ENCODE peak calls at places on chromosomes 12 and 14, in eight cellular contexts. I, U, R, W, P, O, B and K are unnamed samples.

GRCh38 chr12:80707830-80708534 is 548 bp downstream of the MYF6 start:
- DNase-seq in I (no peak), U (no peak), R (no peak), W (no peak), P (no peak), O (no peak), B (no peak), K (no peak)

GRCh38 chr14:34106310-34106709 is 155.4 kb upstream of the EGLN3 start:
- DNase-seq in I (no peak), U (no peak), R (no peak), W (no peak), P (no peak), O (no peak), B (no peak), K (no peak)

GRCh38 chr14:44960146-44960545 is 1.6 kb downstream of the KLHL28 start:
- DNase-seq in I (no peak), U (no peak), R (no peak), W (no peak), P (no peak), O (no peak), B (no peak), K (no peak)

GRCh38 chr12:46831335-46832083 is 5.7 kb upstream of the SLC38A4 start:
- DNase-seq in I (no peak), U (peak; percentile 15), R (no peak), W (no peak), P (peak; percentile 51), O (no peak), B (no peak), K (peak; percentile 67)

GRCh38 chr12:75996907-75997447 is 34.6 kb downstream of the PHLDA1 start:
- DNase-seq in I (no peak), U (no peak), R (no peak), W (no peak), P (no peak), O (no peak), B (no peak), K (no peak)

GRCh38 chr12:92987846-92988621 is 58.9 kb upstream of the EEA1 start:
- DNase-seq in I (peak; percentile 62), U (no peak), R (peak; percentile 65), W (no peak), P (no peak), O (no peak), B (no peak), K (no peak)

GRCh38 chr14:64673748-64674147 is 30.5 kb upstream of the PLEKHG3 start:
- DNase-seq in I (no peak), U (peak; percentile 28), R (no peak), W (no peak), P (no peak), O (no peak), B (peak; percentile 8), K (no peak)

GRCh38 chr12:10147714-10148403 is 17.9 kb upstream of the CLEC7A start:
- DNase-seq in I (no peak), U (no peak), R (no peak), W (no peak), P (no peak), O (no peak), B (no peak), K (no peak)

GRCh38 chr12:116126610-116127009 is 150.9 kb downstream of the MED13L start:
- DNase-seq in I (no peak), U (no peak), R (no peak), W (no peak), P (no peak), O (no peak), B (no peak), K (no peak)

GRCh38 chr12:80702889-80703605 is 4.4 kb upstream of the MYF6 start:
- DNase-seq in I (no peak), U (peak; percentile 57), R (no peak), W (no peak), P (no peak), O (no peak), B (no peak), K (peak; percentile 64)

DNA sequence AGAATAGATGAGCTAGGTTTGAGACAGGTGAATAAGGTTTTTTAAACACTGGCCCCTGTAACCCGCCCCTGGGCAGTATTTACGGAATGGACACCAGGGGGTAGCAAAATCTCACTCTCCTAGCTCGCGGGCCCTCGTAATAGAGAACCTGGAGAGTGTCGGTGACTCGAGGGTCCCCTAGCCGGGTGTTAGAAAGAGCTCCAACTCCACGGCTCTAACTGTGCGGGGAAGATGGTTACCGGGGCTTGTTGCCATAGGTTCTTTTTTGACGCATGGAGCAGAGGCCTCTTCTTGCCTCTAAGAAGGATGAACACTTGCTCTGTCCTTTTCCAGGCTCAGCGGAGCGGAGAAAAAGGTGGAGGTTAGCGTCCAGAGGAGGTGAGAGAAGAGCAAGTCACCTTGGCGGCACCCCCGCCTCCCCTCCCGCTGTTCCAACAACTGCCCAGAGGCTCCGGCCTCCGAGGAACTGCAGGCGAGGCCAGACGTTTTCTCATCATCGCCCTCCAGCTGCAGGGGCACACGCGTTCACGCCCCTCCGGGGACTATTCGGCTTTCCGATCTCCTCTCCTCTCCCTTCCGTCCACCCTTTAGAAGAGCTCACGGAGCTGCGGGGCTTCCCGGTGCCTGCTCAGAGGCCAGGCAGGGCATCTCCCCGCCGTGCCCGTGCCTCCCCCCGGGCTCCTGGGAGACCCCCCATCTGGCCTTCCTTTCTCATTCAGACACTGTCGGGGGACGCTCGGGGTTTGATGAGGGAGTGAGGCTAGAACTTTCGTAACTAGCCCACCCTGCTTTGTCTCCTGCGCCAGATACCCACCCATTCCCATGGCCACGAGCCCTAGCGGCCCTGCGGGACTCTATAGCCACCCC is 1.4 kb upstream of the ARHGEF40 start:
- DNase-seq in I (no peak), U (peak; percentile 78), R (peak; percentile 77), W (no peak), P (no peak), O (peak; percentile 63), B (peak; percentile 30), K (peak; percentile 60)
- TF ChIP-seq CTCF in I (peak; percentile 65), U (peak; percentile 71), R (peak; percentile 70), W (peak; percentile 75), P (peak; percentile 53), O (peak; percentile 37), B (no peak), K (peak; percentile 54)

GRCh38 chr12:110421159-110421661 is 17.7 kb upstream of the ANAPC7 start:
- DNase-seq in I (no peak), U (no peak), R (no peak), W (no peak), P (no peak), O (no peak), B (no peak), K (no peak)

GRCh38 chr12:110424237-110424636 is 20.7 kb upstream of the ANAPC7 start:
- DNase-seq in I (no peak), U (no peak), R (no peak), W (no peak), P (no peak), O (no peak), B (no peak), K (no peak)

GRCh38 chr12:110426300-110426910 is 22.9 kb upstream of the ANAPC7 start:
- DNase-seq in I (no peak), U (no peak), R (no peak), W (no peak), P (no peak), O (no peak), B (no peak), K (no peak)

DNA sequence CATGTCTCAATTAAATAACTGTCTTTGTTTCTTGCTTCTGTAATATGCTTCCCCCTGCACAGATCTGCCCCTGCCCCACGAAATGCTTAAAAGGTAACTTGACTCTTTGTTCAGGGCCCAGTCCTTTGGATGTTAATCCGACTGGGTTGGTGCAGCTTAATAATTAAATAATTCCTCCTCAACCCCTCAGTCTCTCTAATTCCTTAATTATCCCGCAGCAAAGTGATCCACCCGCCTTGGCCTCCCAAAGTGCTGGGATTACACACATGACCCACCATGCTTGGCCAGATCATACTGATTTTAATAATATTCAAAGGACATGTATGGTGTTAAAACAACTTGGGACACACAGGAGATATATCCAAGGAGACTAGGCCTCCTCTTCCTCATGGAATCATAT is 18.2 kb upstream of the ANAPC7 start:
- DNase-seq in I (no peak), U (no peak), R (no peak), W (no peak), P (no peak), O (no peak), B (no peak), K (no peak)
- H3K27ac ChIP-seq in I (no peak overlapping the region), U (no peak overlapping the region), R (no peak overlapping the region), W (no peak overlapping the region), P (no peak overlapping the region), O (no peak overlapping the region), B (no peak overlapping the region), K (no peak overlapping the region)

GRCh38 chr12:89861086-89861485 is 152.4 kb upstream of the ATP2B1 start:
- DNase-seq in I (no peak), U (no peak), R (no peak), W (no peak), P (no peak), O (no peak), B (no peak), K (no peak)

GRCh38 chr12:89863968-89864367 is 155.3 kb upstream of the ATP2B1 start:
- DNase-seq in I (no peak), U (no peak), R (no peak), W (no peak), P (no peak), O (no peak), B (no peak), K (no peak)

GRCh38 chr12:89863332-89863938 is 154.8 kb upstream of the ATP2B1 start:
- DNase-seq in I (no peak), U (no peak), R (no peak), W (no peak), P (no peak), O (no peak), B (peak; percentile 47), K (no peak)

GRCh38 chr12:89862511-89863331 is 154.1 kb upstream of the ATP2B1 start:
- DNase-seq in I (peak; percentile 53), U (no peak), R (no peak), W (no peak), P (no peak), O (no peak), B (no peak), K (no peak)

GRCh38 chr12:89864419-89864818 is 155.8 kb upstream of the ATP2B1 start:
- DNase-seq in I (no peak), U (no peak), R (no peak), W (no peak), P (no peak), O (no peak), B (no peak), K (no peak)
- TF ChIP-seq CTCF in I (no peak), U (no peak), R (no peak), W (no peak), P (no peak), O (no peak), B (no peak), K (no peak)

DNA sequence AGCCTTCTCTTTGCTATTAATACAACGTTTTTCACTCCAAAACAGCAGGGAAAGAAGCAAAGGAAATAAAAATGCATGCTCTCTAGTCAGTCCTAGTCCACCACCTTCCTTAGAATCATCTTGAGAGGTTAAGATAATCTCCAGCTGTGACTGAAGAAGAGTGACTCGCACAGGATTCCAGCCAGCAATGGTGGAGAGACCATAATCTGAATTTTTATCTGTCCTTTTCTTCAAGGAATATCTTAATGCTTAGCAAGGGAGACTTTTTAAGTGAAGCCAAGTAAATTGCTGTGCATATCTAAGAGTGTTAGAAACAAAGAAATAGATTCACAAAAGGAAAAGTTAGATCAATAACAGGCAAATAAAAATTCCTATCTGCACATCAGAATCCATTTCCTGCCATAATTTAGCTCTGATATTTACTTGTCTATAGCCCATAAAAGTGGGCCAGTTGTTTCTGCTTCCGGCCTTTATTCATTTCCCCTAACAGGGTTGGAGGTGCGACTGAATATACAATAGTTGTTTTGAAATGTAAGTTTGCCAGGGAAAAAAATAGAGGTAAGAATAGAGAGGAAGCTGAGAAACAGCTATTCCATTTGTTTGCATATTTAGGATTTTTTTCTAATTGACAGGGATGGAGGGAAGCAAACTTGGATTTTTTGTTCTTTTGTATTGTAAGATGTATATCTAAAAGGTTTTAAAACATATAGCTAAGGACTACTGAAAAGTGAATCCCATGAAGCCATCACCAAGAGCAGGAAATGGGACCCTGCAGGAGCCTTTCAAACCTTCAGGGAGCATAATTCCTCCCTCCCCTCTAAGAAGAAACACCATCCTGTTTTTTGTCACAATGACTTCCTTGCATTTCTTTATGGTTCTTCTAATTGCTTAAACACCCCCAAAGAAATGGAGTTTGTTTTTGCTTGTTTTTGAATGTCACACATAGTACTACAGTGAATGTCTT is 154.0 kb downstream of the ITPR2 start:
- DNase-seq in I (no peak), U (no peak), R (no peak), W (no peak), P (no peak), O (no peak), B (no peak), K (no peak)
- H3K27ac ChIP-seq in I (no peak overlapping the region), U (no peak overlapping the region), R (no peak overlapping the region), W (peak overlapping the region; percentile 65), P (no peak overlapping the region), O (no peak overlapping the region), B (no peak overlapping the region), K (no peak overlapping the region)